ENCODE peak calls at places on chromosomes 16 and 17, in four cellular contexts. One of them, this sample, is unnamed. For H3K4me1 and H3K36me3, the result is how much of the 10 kb centered on the place peaks cover.

GRCh38 chr16:9077001-9077809 is 14.2 kb upstream of the HAPSTR1 start:
- DNase-seq in fibroblast of lung: no peak
- DNase-seq in neuronal stem cell: no peak
- DNase-seq in mammary epithelial cell: peak
- DNase-seq in this sample: peak

GRCh38 chr17:59565959-59566324 is 532 bp downstream of the DHX40 start:
- DNase-seq in mammary epithelial cell: peak
- DNase-seq in neuronal stem cell: peak
- DNase-seq in fibroblast of lung: peak
- DNase-seq in this sample: peak

GRCh38 chr17:27666831-27667560 is 36.0 kb downstream of the LGALS9 start:
- DNase-seq in fibroblast of lung: no peak
- DNase-seq in neuronal stem cell: no peak
- DNase-seq in mammary epithelial cell: no peak
- DNase-seq in this sample: no peak

GRCh38 chr16:58128721-58129096 is 472 bp downstream of the CFAP20 start:
- DNase-seq in neuronal stem cell: no peak
- DNase-seq in mammary epithelial cell: no peak
- DNase-seq in fibroblast of lung: no peak
- DNase-seq in this sample: peak

GRCh38 chr17:81510798-81511549 is 1.6 kb downstream of the ACTG1 start:
- DNase-seq in mammary epithelial cell: no peak
- DNase-seq in fibroblast of lung: no peak
- DNase-seq in neuronal stem cell: no peak
- DNase-seq in this sample: peak

GRCh38 chr16:21626659-21627277 is 25.6 kb downstream of the IGSF6 start:
- DNase-seq in neuronal stem cell: no peak
- DNase-seq in fibroblast of lung: peak
- DNase-seq in mammary epithelial cell: peak
- DNase-seq in this sample: peak

GRCh38 chr16:86049641-86050040 is 150.7 kb downstream of the IRF8 start:
- DNase-seq in mammary epithelial cell: no peak
- DNase-seq in neuronal stem cell: no peak
- DNase-seq in fibroblast of lung: no peak
- DNase-seq in this sample: no peak

GRCh38 chr17:30922235-30922993 is 669 bp downstream of the ADAP2 start:
- DNase-seq in neuronal stem cell: no peak
- DNase-seq in mammary epithelial cell: no peak
- DNase-seq in fibroblast of lung: no peak
- DNase-seq in this sample: peak

GRCh38 chr17:49906511-49907136 is 58.8 kb upstream of the TAC4 start:
- DNase-seq in fibroblast of lung: no peak
- DNase-seq in neuronal stem cell: no peak
- DNase-seq in mammary epithelial cell: no peak
- DNase-seq in this sample: no peak

DNA sequence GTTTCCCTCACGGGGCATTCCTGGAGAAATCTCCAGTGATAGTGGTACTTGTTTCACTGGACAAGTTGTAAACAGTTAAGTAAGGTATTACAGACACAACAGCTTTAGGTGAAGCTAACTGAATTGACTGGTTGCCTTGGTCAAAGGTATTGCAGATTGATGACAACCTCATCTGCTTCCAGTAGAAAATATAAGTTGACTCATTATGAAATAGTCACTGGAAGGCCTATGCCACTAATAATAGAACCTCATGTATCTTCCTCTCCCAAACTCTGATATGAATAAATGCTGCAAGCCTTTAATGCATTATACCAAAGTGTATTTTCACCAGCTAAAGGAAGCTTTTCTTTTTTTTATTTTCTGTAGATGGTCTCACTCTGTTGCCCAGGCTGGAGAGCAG is 44.8 kb downstream of the GLG1 start:
- DNase-seq in fibroblast of lung: no peak
- DNase-seq in mammary epithelial cell: no peak
- DNase-seq in neuronal stem cell: no peak
- DNase-seq in this sample: no peak
- H3K4me1 ChIP-seq in fibroblast of lung: under half
- H3K4me1 ChIP-seq in mammary epithelial cell: under half
- H3K4me1 ChIP-seq in neuronal stem cell: under half
- H3K4me1 ChIP-seq in this sample: under half

DNA sequence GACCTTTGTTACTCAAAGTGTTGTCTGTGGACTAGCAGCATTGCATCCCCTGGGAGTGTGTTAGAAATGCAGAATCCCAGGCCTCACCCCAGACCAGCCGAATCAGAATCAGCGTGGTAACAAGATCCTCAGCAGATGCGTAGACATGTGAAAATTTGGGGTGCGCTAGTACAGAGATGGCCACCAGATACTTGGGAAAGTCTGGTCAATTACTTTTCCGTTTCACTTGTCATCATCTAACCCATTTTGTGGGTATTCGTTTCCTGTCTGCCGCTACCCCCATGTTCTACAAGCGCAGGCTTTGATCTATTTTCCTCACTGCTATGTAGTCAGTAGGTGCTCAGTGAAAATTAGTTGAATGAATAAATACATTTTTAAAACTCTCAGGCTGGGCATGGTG is 33.1 kb upstream of the HERPUD1 start:
- DNase-seq in mammary epithelial cell: no peak
- DNase-seq in fibroblast of lung: no peak
- DNase-seq in neuronal stem cell: no peak
- DNase-seq in this sample: no peak
- H3K9ac ChIP-seq in mammary epithelial cell: no peak
- H3K9ac ChIP-seq in fibroblast of lung: no peak
- H3K9ac ChIP-seq in neuronal stem cell: no peak
- H3K9ac ChIP-seq in this sample: no peak

DNA sequence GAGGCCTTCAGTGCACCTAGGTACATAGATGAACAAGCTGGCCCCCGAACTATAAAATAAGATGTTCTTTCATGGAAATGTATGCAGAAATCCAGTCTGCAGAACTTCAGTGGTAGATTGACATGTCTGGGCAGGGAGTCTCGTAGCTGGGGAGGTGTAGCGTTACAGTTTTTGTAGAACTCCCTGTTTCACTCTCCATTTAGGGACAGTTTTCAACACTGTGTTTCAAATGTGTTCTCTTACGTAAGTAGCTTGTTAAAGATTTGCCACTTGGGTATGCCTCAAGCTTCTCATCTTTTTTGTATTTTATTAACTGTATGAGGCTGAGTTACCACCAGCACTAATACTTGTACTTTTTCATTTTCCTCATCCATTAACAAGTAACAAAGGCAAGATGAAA is 46.6 kb downstream of the PLD6 start:
- DNase-seq in mammary epithelial cell: no peak
- DNase-seq in neuronal stem cell: no peak
- DNase-seq in fibroblast of lung: no peak
- DNase-seq in this sample: no peak
- H3K36me3 ChIP-seq in mammary epithelial cell: under half
- H3K36me3 ChIP-seq in neuronal stem cell: half or more
- H3K36me3 ChIP-seq in fibroblast of lung: under half
- H3K36me3 ChIP-seq in this sample: half or more

GRCh38 chr17:78748730-78749317 is 33.2 kb downstream of the CYTH1 start:
- DNase-seq in mammary epithelial cell: peak
- DNase-seq in fibroblast of lung: peak
- DNase-seq in neuronal stem cell: no peak
- DNase-seq in this sample: peak

GRCh38 chr17:78747479-78747878 is 34.6 kb downstream of the CYTH1 start:
- DNase-seq in fibroblast of lung: no peak
- DNase-seq in mammary epithelial cell: peak
- DNase-seq in neuronal stem cell: no peak
- DNase-seq in this sample: no peak

GRCh38 chr17:78748048-78748729 is 33.9 kb downstream of the CYTH1 start:
- DNase-seq in fibroblast of lung: no peak
- DNase-seq in neuronal stem cell: no peak
- DNase-seq in mammary epithelial cell: peak
- DNase-seq in this sample: no peak

GRCh38 chr17:78753316-78754250 is 28.5 kb downstream of the CYTH1 start:
- DNase-seq in mammary epithelial cell: no peak
- DNase-seq in neuronal stem cell: no peak
- DNase-seq in fibroblast of lung: no peak
- DNase-seq in this sample: no peak

DNA sequence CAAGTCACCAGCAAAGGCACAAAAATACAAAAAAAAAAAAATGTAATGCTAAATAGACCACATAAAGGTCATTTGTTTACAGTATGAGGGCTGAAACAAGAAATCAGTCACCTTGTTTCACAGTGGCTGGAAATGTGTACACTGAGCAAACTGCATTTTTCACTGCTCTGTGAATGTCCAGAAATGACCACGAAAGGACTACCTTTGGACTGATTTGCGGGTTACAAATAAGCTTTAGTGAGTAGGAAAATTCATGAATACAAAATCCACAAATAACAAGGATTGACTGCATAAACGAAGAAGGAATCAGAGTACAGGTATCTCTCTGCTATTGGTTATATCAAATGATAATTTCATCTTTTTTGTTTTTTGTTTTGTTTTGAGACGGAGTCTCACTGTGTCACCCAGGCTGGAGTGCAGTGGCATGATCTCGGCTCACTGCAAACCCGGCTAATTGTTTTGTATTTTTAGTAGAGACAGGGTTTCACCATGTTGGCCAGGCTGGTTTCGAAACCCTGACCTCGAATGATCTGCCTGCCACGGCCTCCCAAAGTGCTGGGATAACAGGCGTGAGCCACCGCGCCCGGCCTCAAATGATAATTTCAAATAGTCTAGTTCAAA is 30.5 kb downstream of the CYTH1 start:
- DNase-seq in fibroblast of lung: no peak
- DNase-seq in mammary epithelial cell: no peak
- DNase-seq in neuronal stem cell: no peak
- DNase-seq in this sample: no peak
- H3K4me1 ChIP-seq in fibroblast of lung: under half
- H3K4me1 ChIP-seq in mammary epithelial cell: under half
- H3K4me1 ChIP-seq in neuronal stem cell: under half
- H3K4me1 ChIP-seq in this sample: under half

GRCh38 chr16:81694494-81695285 is 84.4 kb upstream of the PLCG2 start:
- DNase-seq in neuronal stem cell: no peak
- DNase-seq in fibroblast of lung: no peak
- DNase-seq in mammary epithelial cell: no peak
- DNase-seq in this sample: no peak

GRCh38 chr16:81693467-81694303 is 85.4 kb upstream of the PLCG2 start:
- DNase-seq in fibroblast of lung: peak
- DNase-seq in neuronal stem cell: no peak
- DNase-seq in mammary epithelial cell: no peak
- DNase-seq in this sample: no peak

GRCh38 chr16:81695431-81695890 is 83.6 kb upstream of the PLCG2 start:
- DNase-seq in neuronal stem cell: no peak
- DNase-seq in mammary epithelial cell: peak
- DNase-seq in fibroblast of lung: no peak
- DNase-seq in this sample: no peak

GRCh38 chr16:81692571-81692970 is 86.5 kb upstream of the PLCG2 start:
- DNase-seq in mammary epithelial cell: no peak
- DNase-seq in neuronal stem cell: no peak
- DNase-seq in fibroblast of lung: no peak
- DNase-seq in this sample: no peak

GRCh38 chr16:81693047-81693446 is 86.0 kb upstream of the PLCG2 start:
- DNase-seq in mammary epithelial cell: no peak
- DNase-seq in fibroblast of lung: peak
- DNase-seq in neuronal stem cell: no peak
- DNase-seq in this sample: no peak
- H3K9ac ChIP-seq in mammary epithelial cell: no peak
- H3K9ac ChIP-seq in fibroblast of lung: no peak
- H3K9ac ChIP-seq in neuronal stem cell: peak
- H3K9ac ChIP-seq in this sample: no peak

DNA sequence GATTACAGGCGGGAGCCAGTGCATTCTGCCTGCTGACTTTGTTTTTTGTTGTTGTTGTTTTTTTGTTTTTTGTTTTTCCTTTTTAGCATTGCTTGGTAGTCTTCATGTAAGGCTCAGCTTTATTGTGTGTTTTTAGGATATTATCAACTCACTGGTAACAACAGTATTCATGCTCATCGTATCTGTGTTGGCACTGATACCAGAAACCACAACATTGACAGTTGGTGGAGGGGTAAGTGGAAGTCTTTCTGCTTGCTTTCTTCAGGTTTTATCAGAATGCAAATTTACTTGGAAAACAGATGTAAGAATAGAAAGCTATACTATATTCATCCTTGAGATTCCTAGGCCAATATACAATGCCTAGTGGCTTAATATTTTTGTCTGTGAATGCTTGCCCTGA is 3.3 kb upstream of the CMTM1 start:
- DNase-seq in mammary epithelial cell: no peak
- DNase-seq in fibroblast of lung: no peak
- DNase-seq in neuronal stem cell: no peak
- DNase-seq in this sample: no peak
- H3K36me3 ChIP-seq in mammary epithelial cell: under half
- H3K36me3 ChIP-seq in fibroblast of lung: under half
- H3K36me3 ChIP-seq in neuronal stem cell: half or more
- H3K36me3 ChIP-seq in this sample: under half

GRCh38 chr17:50948711-50949110 is 82.6 kb upstream of the TOB1 start:
- DNase-seq in mammary epithelial cell: no peak
- DNase-seq in neuronal stem cell: no peak
- DNase-seq in fibroblast of lung: no peak
- DNase-seq in this sample: no peak
- H3K4me1 ChIP-seq in mammary epithelial cell: half or more
- H3K4me1 ChIP-seq in neuronal stem cell: under half
- H3K4me1 ChIP-seq in fibroblast of lung: under half
- H3K4me1 ChIP-seq in this sample: under half

DNA sequence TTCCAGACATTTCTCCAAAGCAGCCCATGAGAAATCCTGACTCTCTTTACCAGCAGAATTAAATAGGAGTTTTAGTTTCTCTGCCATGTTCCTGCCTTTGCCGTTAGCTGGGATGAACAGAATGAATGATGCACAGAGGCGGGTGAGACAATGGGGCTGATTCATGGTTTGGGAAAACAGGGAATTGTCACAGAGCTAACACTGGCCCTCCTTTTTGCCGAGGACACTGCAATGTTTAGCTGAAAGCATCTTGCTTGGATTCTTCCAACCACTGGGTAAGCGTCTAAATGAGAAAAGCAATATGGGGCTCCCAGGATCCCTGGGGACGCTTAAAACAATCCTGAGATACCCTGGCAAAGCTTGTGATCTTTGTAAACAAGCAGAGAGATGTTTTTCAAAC is 12.8 kb upstream of the PAFAH1B1 start:
- DNase-seq in fibroblast of lung: no peak
- DNase-seq in mammary epithelial cell: no peak
- DNase-seq in neuronal stem cell: peak
- DNase-seq in this sample: no peak
- H3K9ac ChIP-seq in fibroblast of lung: no peak
- H3K9ac ChIP-seq in mammary epithelial cell: no peak
- H3K9ac ChIP-seq in neuronal stem cell: no peak
- H3K9ac ChIP-seq in this sample: no peak

GRCh38 chr17:63826468-63827001 is 696 bp upstream of the PSMC5 start:
- DNase-seq in mammary epithelial cell: no peak
- DNase-seq in neuronal stem cell: no peak
- DNase-seq in fibroblast of lung: no peak
- DNase-seq in this sample: peak
- H3K36me3 ChIP-seq in mammary epithelial cell: under half
- H3K36me3 ChIP-seq in neuronal stem cell: half or more
- H3K36me3 ChIP-seq in fibroblast of lung: under half
- H3K36me3 ChIP-seq in this sample: half or more

DNA sequence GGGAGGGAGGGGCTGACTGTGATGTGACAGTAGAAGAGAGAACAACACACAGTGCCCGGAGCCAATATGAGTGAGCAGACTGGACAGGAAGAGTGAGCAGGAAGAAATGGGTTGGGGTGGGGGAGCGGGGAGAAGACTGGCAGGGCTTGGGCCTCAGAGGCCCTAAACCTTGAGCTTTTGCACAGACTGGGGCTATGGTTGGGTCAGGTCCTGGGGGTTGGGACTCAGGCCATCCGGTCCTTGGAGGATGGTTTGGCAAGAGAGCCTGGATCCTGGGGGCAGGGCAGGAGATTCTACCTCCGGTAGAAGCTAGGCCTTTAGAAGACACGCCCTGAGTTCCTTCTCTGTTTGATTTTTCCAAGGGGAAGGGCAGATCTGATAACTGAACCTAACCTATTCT is 1.1 kb downstream of the CAMTA2 start:
- DNase-seq in neuronal stem cell: no peak
- DNase-seq in fibroblast of lung: no peak
- DNase-seq in mammary epithelial cell: peak
- DNase-seq in this sample: peak
- H3K4me1 ChIP-seq in neuronal stem cell: under half
- H3K4me1 ChIP-seq in fibroblast of lung: under half
- H3K4me1 ChIP-seq in mammary epithelial cell: under half
- H3K4me1 ChIP-seq in this sample: under half

This sample was measured in adipocyte.